ENCODE peak calls at places on chromosomes 13 and 19, in four cellular contexts. I is heart left ventricle; T is left lung; C is CD4-positive, CD25-positive, alpha-beta regulatory T cell. X is an unnamed sample. For H3K4me1, the result is how much of the 10 kb centered on the place peaks cover.

GRCh38 chr19:24065243-24065642 is 21.7 kb upstream of the ZNF254 start:
- DNase-seq in T (no peak), C (no peak), I (no peak), X (no peak)

GRCh38 chr19:7326105-7326877 is 22.4 kb upstream of the ARHGEF18 start:
- DNase-seq in T (no peak), C (peak), I (no peak), X (no peak)

GRCh38 chr19:6402058-6402457 is 9.1 kb upstream of the GTF2F1 start:
- DNase-seq in T (no peak), I (no peak), C (no peak), X (no peak)

GRCh38 chr13:33800646-33801186 is 17.2 kb upstream of the RFC3 start:
- DNase-seq in T (no peak), C (no peak), I (no peak), X (no peak)

GRCh38 chr19:41226053-41226873 is 7.2 kb downstream of the AXL start:
- DNase-seq in I (peak), T (peak), C (peak), X (peak)

GRCh38 chr13:101520672-101521071 is 68.2 kb downstream of the ITGBL1 start:
- DNase-seq in T (no peak), I (no peak), C (peak), X (no peak)

GRCh38 chr13:80783926-80784325 is 443.0 kb upstream of the SPRY2 start:
- DNase-seq in I (peak), C (no peak), T (no peak), X (no peak)

GRCh38 chr19:5578094-5578846 is 10.5 kb upstream of the TINCR start:
- DNase-seq in T (peak), C (peak), I (peak), X (peak)

GRCh38 chr19:10888421-10888866 is 17.1 kb downstream of the CARM1 start:
- DNase-seq in C (no peak), T (no peak), I (no peak), X (no peak)

GRCh38 chr13:102091231-102091630 is 310.6 kb downstream of the FGF14 start:
- DNase-seq in T (no peak), C (no peak), I (no peak), X (peak)

GRCh38 chr13:111955412-111955769 is 111.6 kb upstream of the SOX1 start:
- DNase-seq in T (no peak), C (no peak), I (no peak), X (no peak)

GRCh38 chr19:42248270-42249148 is 6.1 kb upstream of the GSK3A start:
- DNase-seq in C (no peak), I (no peak), T (no peak), X (no peak)

GRCh38 chr19:42249149-42249750 is 5.7 kb downstream of the ERF start:
- DNase-seq in T (no peak), I (no peak), C (no peak), X (no peak)

GRCh38 chr19:42246143-42246868 is 3.9 kb upstream of the GSK3A start:
- DNase-seq in I (peak), C (no peak), T (peak), X (peak)

GRCh38 chr19:42246869-42247630 is 4.6 kb upstream of the GSK3A start:
- DNase-seq in C (no peak), I (peak), T (no peak), X (no peak)

GRCh38 chr19:42247631-42248199 is 5.3 kb upstream of the GSK3A start:
- DNase-seq in I (no peak), T (no peak), C (no peak), X (no peak)
- H3K4me1 ChIP-seq in I (half or more), T (half or more), C (under half), X (under half)

GRCh38 chr19:35715355-35715809 is 2.4 kb upstream of the KMT2B start:
- DNase-seq in C (no peak), T (no peak), I (no peak), X (no peak)
- H3K4me3 ChIP-seq in C (no peak), T (no peak), I (no peak), X (peak)

GRCh38 chr13:113851480-113851803 is 12.4 kb downstream of the GAS6 start:
- DNase-seq in T (no peak), C (no peak), I (no peak), X (no peak)
- H3K4me1 ChIP-seq in T (under half), C (under half), I (half or more), X (under half)

DNA sequence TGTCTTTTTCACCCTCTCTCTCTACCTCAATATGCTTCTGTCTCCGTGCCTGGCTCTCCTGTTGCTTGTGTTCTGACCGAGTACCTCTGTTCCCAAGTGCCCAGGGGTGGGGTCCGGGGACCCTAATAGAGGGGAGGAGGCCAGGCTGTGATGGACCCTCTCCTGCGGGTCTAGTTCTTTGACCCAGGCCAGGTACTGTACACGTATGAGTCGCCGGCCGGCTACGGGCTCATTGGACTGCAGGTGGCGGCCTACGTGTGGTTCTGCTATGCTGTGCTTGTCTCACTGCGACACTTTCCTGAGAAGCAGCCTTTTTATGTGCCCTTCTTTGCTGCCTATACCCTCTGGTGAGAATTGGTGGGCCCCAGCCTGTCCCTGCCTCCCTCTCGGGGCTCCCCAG is 4.4 kb downstream of the TMEM145 start:
- DNase-seq in C (no peak), T (no peak), I (no peak), X (no peak)
- H3K4me3 ChIP-seq in C (no peak), T (no peak), I (no peak), X (no peak)